ENCODE peak calls at places on chromosomes 12 and 14, in ten cellular contexts. U is CD4-positive, alpha-beta T cell; Q is tibial artery; O is breast epithelium; Z is prostate gland; T is A549; L is nephron progenitor cell; J is fibroblast of the aortic adventitia; G is HCT116; P is fibroblast of lung. F is an unnamed sample.

GRCh38 chr12:2877959-2878732 is 1.1 kb downstream of the RHNO1 start:
- DNase-seq in U (no peak), Q (peak), O (no peak), Z (no peak), T (no peak), L (no peak), J (peak), G (no peak), P (peak), F (no peak)

GRCh38 chr14:66306101-66306500 is 180.1 kb upstream of the CCDC196 start:
- DNase-seq in U (no peak), Q (no peak), O (no peak), Z (no peak), T (no peak), L (no peak), J (no peak), G (no peak), P (no peak), F (no peak)

GRCh38 chr14:98219638-98220037 is 1052.4 kb downstream of the BCL11B start:
- DNase-seq in U (no peak), Q (no peak), O (no peak), Z (no peak), T (no peak), L (no peak), J (no peak), G (no peak), P (no peak), F (no peak)

GRCh38 chr14:70086685-70087379 is 101.9 kb downstream of the SLC8A3 start:
- DNase-seq in U (no peak), Q (no peak), O (no peak), Z (peak), T (peak), L (peak), J (peak), G (peak), P (peak), F (no peak)

GRCh38 chr12:21169878-21170472 is 39.0 kb downstream of the SLCO1B1 start:
- DNase-seq in U (no peak), Q (no peak), O (no peak), Z (peak), T (peak), L (peak), J (peak), G (peak), P (peak), F (no peak)

GRCh38 chr12:48454675-48455074 is 17.7 kb upstream of the ANP32D start:
- DNase-seq in U (no peak), Q (no peak), O (no peak), Z (no peak), T (peak), L (no peak), J (peak), G (peak), P (peak), F (no peak)

GRCh38 chr14:103628684-103629502 is at the start of gene KLC1:
- DNase-seq in U (peak), Q (peak), O (peak), Z (peak), T (peak), L (peak), J (peak), G (peak), P (peak), F (peak)

GRCh38 chr12:1916396-1917171 is 1.9 kb downstream of the CACNA2D4 start:
- DNase-seq in U (no peak), Q (peak), O (peak), Z (no peak), T (no peak), L (no peak), J (peak), G (no peak), P (no peak), F (no peak)

GRCh38 chr14:83556746-83557460 is 1973.0 kb upstream of the FLRT2 start:
- DNase-seq in U (no peak), Q (no peak), O (no peak), Z (no peak), T (peak), L (no peak), J (peak), G (no peak), P (peak), F (no peak)

GRCh38 chr14:99125113-99125512 is 146.9 kb downstream of the BCL11B start:
- DNase-seq in U (no peak), Q (no peak), O (peak), Z (no peak), T (no peak), L (no peak), J (no peak), G (no peak), P (no peak), F (no peak)

GRCh38 chr12:43840338-43840737 is 4.5 kb downstream of the TMEM117 start:
- DNase-seq in U (no peak), Q (no peak), O (no peak), Z (no peak), T (no peak), L (no peak), J (no peak), G (no peak), P (no peak), F (no peak)

GRCh38 chr14:70343141-70343540 is 16.3 kb downstream of the COX16 start:
- DNase-seq in U (no peak), Q (no peak), O (no peak), Z (no peak), T (no peak), L (no peak), J (no peak), G (no peak), P (no peak), F (no peak)

GRCh38 chr12:3116106-3116898 is 39.1 kb downstream of the TSPAN9 start:
- DNase-seq in U (no peak), Q (no peak), O (no peak), Z (no peak), T (no peak), L (no peak), J (no peak), G (no peak), P (no peak), F (no peak)

GRCh38 chr12:123910057-123910456 is 62.6 kb downstream of the CCDC92 start:
- DNase-seq in U (no peak), Q (no peak), O (no peak), Z (no peak), T (no peak), L (no peak), J (no peak), G (no peak), P (no peak), F (no peak)

GRCh38 chr14:104972301-104973211 is 5.6 kb downstream of the AHNAK2 start:
- DNase-seq in U (no peak), Q (peak), O (peak), Z (peak), T (peak), L (no peak), J (peak), G (peak), P (peak), F (no peak)

GRCh38 chr12:95216704-95217376 is 427 bp downstream of the FGD6 start:
- DNase-seq in U (no peak), Q (no peak), O (no peak), Z (no peak), T (peak), L (no peak), J (no peak), G (no peak), P (no peak), F (no peak)

GRCh38 chr12:65615091-65615490 is 209.2 kb upstream of the HMGA2 start:
- DNase-seq in U (no peak), Q (no peak), O (no peak), Z (no peak), T (no peak), L (no peak), J (peak), G (no peak), P (peak), F (no peak)

GRCh38 chr12:111195316-111195715 is 173.6 kb downstream of the PHETA1 start:
- DNase-seq in U (no peak), Q (no peak), O (no peak), Z (no peak), T (no peak), L (no peak), J (no peak), G (no peak), P (no peak), F (no peak)

GRCh38 chr12:14853966-14854365 is 10.6 kb upstream of the ART4 start:
- DNase-seq in U (no peak), Q (no peak), O (no peak), Z (no peak), T (no peak), L (no peak), J (peak), G (no peak), P (no peak), F (no peak)

GRCh38 chr12:120006248-120006975 is 17.4 kb downstream of the BICDL1 start:
- DNase-seq in U (no peak), Q (no peak), O (no peak), Z (no peak), T (no peak), L (no peak), J (no peak), G (no peak), P (peak), F (no peak)

GRCh38 chr12:124411291-124411878 is 116.5 kb downstream of the RFLNA start:
- DNase-seq in U (no peak), Q (peak), O (no peak), Z (no peak), T (peak), L (peak), J (peak), G (no peak), P (peak), F (no peak)

GRCh38 chr14:90140956-90141316 is 79.1 kb downstream of the KCNK13 start:
- DNase-seq in U (no peak), Q (no peak), O (no peak), Z (no peak), T (peak), L (no peak), J (peak), G (no peak), P (peak), F (no peak)

GRCh38 chr12:11688831-11689230 is 39.4 kb downstream of the ETV6 start:
- DNase-seq in U (no peak), Q (no peak), O (no peak), Z (no peak), T (no peak), L (no peak), J (peak), G (no peak), P (peak), F (no peak)

GRCh38 chr12:89559753-89560152 is 33.9 kb upstream of the POC1B start:
- DNase-seq in U (no peak), Q (no peak), O (no peak), Z (no peak), T (no peak), L (no peak), J (no peak), G (no peak), P (no peak), F (no peak)

GRCh38 chr12:26226629-26227375 is 31.4 kb downstream of the SSPN start:
- DNase-seq in U (no peak), Q (peak), O (peak), Z (peak), T (no peak), L (peak), J (no peak), G (no peak), P (peak), F (no peak)

GRCh38 chr14:65206448-65207096 is 104.3 kb upstream of the MAX start:
- DNase-seq in U (no peak), Q (no peak), O (no peak), Z (no peak), T (no peak), L (no peak), J (peak), G (no peak), P (peak), F (no peak)

GRCh38 chr14:102605026-102605425 is 12.6 kb downstream of the RCOR1 start:
- DNase-seq in U (no peak), Q (no peak), O (peak), Z (peak), T (no peak), L (no peak), J (no peak), G (no peak), P (no peak), F (no peak)

GRCh38 chr12:101570022-101570421 is 24.7 kb upstream of the MYBPC1 start:
- DNase-seq in U (no peak), Q (no peak), O (no peak), Z (peak), T (peak), L (no peak), J (peak), G (no peak), P (peak), F (no peak)

GRCh38 chr12:54173066-54173726 is 15.6 kb downstream of the SMUG1 start:
- DNase-seq in U (no peak), Q (no peak), O (no peak), Z (peak), T (no peak), L (peak), J (peak), G (no peak), P (peak), F (no peak)

GRCh38 chr12:131850856-131851559 is 22.8 kb downstream of the MMP17 start:
- DNase-seq in U (peak), Q (no peak), O (no peak), Z (peak), T (peak), L (peak), J (no peak), G (no peak), P (no peak), F (no peak)

GRCh38 chr14:53391156-53391555 is 238.0 kb upstream of the DDHD1 start:
- DNase-seq in U (no peak), Q (no peak), O (no peak), Z (no peak), T (no peak), L (no peak), J (peak), G (peak), P (peak), F (no peak)

GRCh38 chr14:71319646-71320045 is 412.4 kb downstream of the PCNX1 start:
- DNase-seq in U (no peak), Q (no peak), O (peak), Z (no peak), T (peak), L (peak), J (peak), G (no peak), P (no peak), F (no peak)

GRCh38 chr12:47828008-47828966 is 8.6 kb upstream of the HDAC7 start:
- DNase-seq in U (no peak), Q (no peak), O (no peak), Z (no peak), T (no peak), L (no peak), J (no peak), G (no peak), P (no peak), F (no peak)

GRCh38 chr14:75978249-75978731 is 3.5 kb downstream of the TGFB3 start:
- DNase-seq in U (peak), Q (no peak), O (no peak), Z (no peak), T (no peak), L (no peak), J (no peak), G (no peak), P (no peak), F (no peak)

GRCh38 chr14:75979071-75979571 is 2.7 kb downstream of the TGFB3 start:
- DNase-seq in U (peak), Q (no peak), O (no peak), Z (no peak), T (peak), L (peak), J (peak), G (no peak), P (peak), F (peak)

GRCh38 chr14:75980856-75981255 is 939 bp downstream of the TGFB3 start:
- DNase-seq in U (no peak), Q (peak), O (peak), Z (peak), T (no peak), L (no peak), J (peak), G (no peak), P (no peak), F (no peak)

GRCh38 chr14:75981426-75981825 is 369 bp downstream of the TGFB3 start:
- DNase-seq in U (no peak), Q (no peak), O (no peak), Z (no peak), T (no peak), L (peak), J (no peak), G (no peak), P (peak), F (no peak)

GRCh38 chr14:75979641-75980422 is 2.0 kb downstream of the TGFB3 start:
- DNase-seq in U (no peak), Q (peak), O (no peak), Z (no peak), T (no peak), L (no peak), J (peak), G (no peak), P (no peak), F (no peak)
- TF ChIP-seq CTCF in U (no peak), Q (no peak), O (no peak), Z (no peak), T (no peak), L (no peak), J (no peak), G (no peak), P (no peak), F (no peak)

GRCh38 chr12:103401421-103401820 is 94.3 kb downstream of the C12orf42 start:
- DNase-seq in U (no peak), Q (no peak), O (no peak), Z (no peak), T (peak), L (no peak), J (no peak), G (peak), P (no peak), F (no peak)
- TF ChIP-seq CTCF in U (no peak), Q (no peak), O (no peak), Z (no peak), T (no peak), L (no peak), J (no peak), G (peak), P (no peak), F (peak)

GRCh38 chr12:85642288-85642687 is 193.9 kb downstream of the RASSF9 start:
- DNase-seq in U (no peak), Q (no peak), O (no peak), Z (no peak), T (no peak), L (no peak), J (no peak), G (no peak), P (no peak), F (no peak)
- TF ChIP-seq CTCF in U (no peak), Q (no peak), O (no peak), Z (no peak), T (no peak), L (no peak), J (no peak), G (no peak), P (no peak), F (no peak)

GRCh38 chr12:62794218-62794583 is 140.7 kb downstream of the PPM1H start:
- DNase-seq in U (no peak), Q (no peak), O (no peak), Z (no peak), T (no peak), L (no peak), J (no peak), G (no peak), P (no peak), F (no peak)
- TF ChIP-seq CTCF in U (peak), Q (no peak), O (no peak), Z (no peak), T (no peak), L (peak), J (no peak), G (no peak), P (no peak), F (no peak)

GRCh38 chr12:23204933-23205778 is 580.2 kb downstream of the ETNK1 start:
- DNase-seq in U (no peak), Q (no peak), O (no peak), Z (no peak), T (peak), L (peak), J (peak), G (peak), P (peak), F (no peak)
- TF ChIP-seq CTCF in U (peak), Q (peak), O (peak), Z (peak), T (peak), L (peak), J (peak), G (peak), P (peak), F (peak)

DNA sequence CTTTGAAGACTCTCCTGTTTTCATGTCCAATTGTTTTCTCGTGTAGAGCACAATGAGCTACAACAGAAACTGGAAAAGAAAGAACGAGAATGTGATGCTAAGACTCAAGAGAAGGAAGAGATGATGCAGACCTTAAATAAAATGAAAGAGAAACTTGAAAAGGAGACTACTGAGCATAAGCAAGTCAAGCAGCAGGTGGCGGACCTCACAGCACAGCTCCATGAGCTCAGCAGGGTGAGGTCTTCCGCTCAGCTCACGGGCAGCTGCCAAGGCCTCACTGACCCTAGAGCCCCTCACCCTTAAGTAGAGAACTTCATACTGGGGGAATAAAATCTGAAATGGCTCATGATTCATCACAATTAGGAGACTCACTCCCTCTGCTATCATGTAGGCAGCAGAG is 134.7 kb downstream of the GPR135 start:
- DNase-seq in U (no peak), Q (no peak), O (no peak), Z (no peak), T (no peak), L (no peak), J (no peak), G (no peak), P (no peak), F (no peak)
- TF ChIP-seq CTCF in U (no peak), Q (no peak), O (no peak), Z (no peak), T (no peak), L (no peak), J (no peak), G (no peak), P (peak), F (no peak)

DNA sequence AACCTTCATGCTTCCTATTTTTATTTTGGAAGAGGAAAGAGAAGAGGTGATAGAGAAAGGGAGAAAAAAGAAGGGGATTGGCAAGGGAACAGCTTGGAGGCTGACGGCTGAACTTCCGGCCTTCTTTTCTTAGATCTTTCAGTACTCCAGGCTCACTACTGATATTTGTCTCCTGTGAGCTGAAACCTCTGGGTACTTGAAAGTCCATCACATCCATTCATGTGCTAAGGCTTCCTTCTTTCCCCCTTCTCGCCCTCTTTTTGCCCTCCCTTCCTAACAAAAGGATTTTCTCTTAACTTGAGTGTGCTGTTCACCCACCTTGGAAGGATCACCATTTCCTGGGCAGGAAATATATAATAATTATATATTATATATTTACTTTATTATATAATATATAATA is 394.1 kb downstream of the NUAK1 start:
- DNase-seq in U (no peak), Q (no peak), O (no peak), Z (no peak), T (no peak), L (no peak), J (no peak), G (no peak), P (no peak), F (no peak)
- TF ChIP-seq CTCF in U (no peak), Q (no peak), O (no peak), Z (no peak), T (no peak), L (no peak), J (no peak), G (no peak), P (no peak), F (no peak)

DNA sequence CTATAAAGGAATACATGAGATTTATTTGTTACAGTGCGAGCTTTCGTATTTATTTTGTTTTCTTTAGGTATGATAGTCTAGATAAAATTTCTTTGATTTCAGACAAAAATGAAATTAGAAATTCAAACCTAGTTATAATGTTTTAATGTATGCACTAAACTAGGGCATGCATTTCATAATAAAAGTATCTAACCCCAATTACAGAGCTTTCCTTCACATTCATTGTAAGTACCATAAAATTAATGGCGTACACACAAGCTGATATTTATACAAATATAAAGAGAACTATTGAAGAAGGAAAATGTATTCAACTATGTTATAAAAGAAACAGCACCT is 120.2 kb downstream of the GXYLT1 start:
- DNase-seq in U (no peak), Q (no peak), O (no peak), Z (no peak), T (no peak), L (no peak), J (no peak), G (no peak), P (no peak), F (no peak)
- TF ChIP-seq CTCF in U (peak), Q (no peak), O (no peak), Z (no peak), T (no peak), L (no peak), J (no peak), G (no peak), P (no peak), F (no peak)